ENCODE peak calls at places on chromosomes 2 and 18, in seven cellular contexts. One of them, this sample, is unnamed.
A peak's percentile ranks its signal among the peaks of the same experiment; 100 is the strongest.

GRCh38 chr2:240142256-240142775 is 1.9 kb upstream of the OTOS start:
- DNase-seq in dermis microvascular lymphatic vessel endothelial cell: no peak
- DNase-seq in naive thymus-derived CD8-positive, alpha-beta T cell: no peak
- DNase-seq in adrenal gland: no peak
- DNase-seq in cardiac septum: peak; percentile 29
- DNase-seq in left cardiac atrium: peak; percentile 15
- DNase-seq in psoas muscle: peak; percentile 39
- DNase-seq in this sample: no peak

GRCh38 chr18:79429785-79430281 is 34.1 kb downstream of the NFATC1 start:
- DNase-seq in dermis microvascular lymphatic vessel endothelial cell: no peak
- DNase-seq in naive thymus-derived CD8-positive, alpha-beta T cell: no peak
- DNase-seq in left cardiac atrium: no peak
- DNase-seq in psoas muscle: no peak
- DNase-seq in cardiac septum: no peak
- DNase-seq in adrenal gland: no peak
- DNase-seq in this sample: no peak

GRCh38 chr18:64678048-64678447 is 529.2 kb upstream of the LINC00305 start:
- DNase-seq in adrenal gland: no peak
- DNase-seq in naive thymus-derived CD8-positive, alpha-beta T cell: no peak
- DNase-seq in left cardiac atrium: no peak
- DNase-seq in psoas muscle: no peak
- DNase-seq in dermis microvascular lymphatic vessel endothelial cell: no peak
- DNase-seq in cardiac septum: no peak
- DNase-seq in this sample: no peak

GRCh38 chr2:48080534-48081316 is 174.4 kb upstream of the FBXO11 start:
- DNase-seq in naive thymus-derived CD8-positive, alpha-beta T cell: no peak
- DNase-seq in cardiac septum: no peak
- DNase-seq in left cardiac atrium: no peak
- DNase-seq in adrenal gland: peak; percentile 10
- DNase-seq in psoas muscle: no peak
- DNase-seq in dermis microvascular lymphatic vessel endothelial cell: no peak
- DNase-seq in this sample: peak; percentile 49

GRCh38 chr18:67132919-67133318 is 383.6 kb downstream of the DSEL start:
- DNase-seq in psoas muscle: no peak
- DNase-seq in naive thymus-derived CD8-positive, alpha-beta T cell: no peak
- DNase-seq in left cardiac atrium: no peak
- DNase-seq in cardiac septum: no peak
- DNase-seq in dermis microvascular lymphatic vessel endothelial cell: no peak
- DNase-seq in adrenal gland: no peak
- DNase-seq in this sample: no peak

GRCh38 chr2:226489765-226490164 is 309.9 kb downstream of the IRS1 start:
- DNase-seq in adrenal gland: no peak
- DNase-seq in dermis microvascular lymphatic vessel endothelial cell: no peak
- DNase-seq in cardiac septum: no peak
- DNase-seq in left cardiac atrium: no peak
- DNase-seq in naive thymus-derived CD8-positive, alpha-beta T cell: no peak
- DNase-seq in psoas muscle: no peak
- DNase-seq in this sample: no peak

GRCh38 chr2:3648652-3649177 is 9.3 kb upstream of the ALLC start:
- DNase-seq in cardiac septum: no peak
- DNase-seq in adrenal gland: no peak
- DNase-seq in left cardiac atrium: no peak
- DNase-seq in psoas muscle: no peak
- DNase-seq in naive thymus-derived CD8-positive, alpha-beta T cell: no peak
- DNase-seq in dermis microvascular lymphatic vessel endothelial cell: no peak
- DNase-seq in this sample: no peak

GRCh38 chr2:211132586-211132985 is 576.2 kb downstream of the CPS1 start:
- DNase-seq in adrenal gland: no peak
- DNase-seq in left cardiac atrium: no peak
- DNase-seq in psoas muscle: no peak
- DNase-seq in cardiac septum: no peak
- DNase-seq in dermis microvascular lymphatic vessel endothelial cell: no peak
- DNase-seq in naive thymus-derived CD8-positive, alpha-beta T cell: no peak
- DNase-seq in this sample: no peak

GRCh38 chr2:1621041-1621440 is 123.3 kb downstream of the PXDN start:
- DNase-seq in left cardiac atrium: no peak
- DNase-seq in dermis microvascular lymphatic vessel endothelial cell: no peak
- DNase-seq in psoas muscle: no peak
- DNase-seq in cardiac septum: peak; percentile 56
- DNase-seq in adrenal gland: no peak
- DNase-seq in naive thymus-derived CD8-positive, alpha-beta T cell: no peak
- DNase-seq in this sample: no peak

GRCh38 chr2:47119001-47119400 is 36.1 kb downstream of the STPG4 start:
- DNase-seq in left cardiac atrium: no peak
- DNase-seq in cardiac septum: no peak
- DNase-seq in naive thymus-derived CD8-positive, alpha-beta T cell: no peak
- DNase-seq in dermis microvascular lymphatic vessel endothelial cell: no peak
- DNase-seq in psoas muscle: no peak
- DNase-seq in adrenal gland: no peak
- DNase-seq in this sample: peak; percentile 37

GRCh38 chr2:135925571-135925970 is 49.3 kb upstream of the MCM6 start:
- DNase-seq in cardiac septum: no peak
- DNase-seq in naive thymus-derived CD8-positive, alpha-beta T cell: no peak
- DNase-seq in dermis microvascular lymphatic vessel endothelial cell: no peak
- DNase-seq in psoas muscle: no peak
- DNase-seq in adrenal gland: no peak
- DNase-seq in left cardiac atrium: no peak
- DNase-seq in this sample: no peak

GRCh38 chr2:224217962-224218347 is 178.9 kb upstream of the SERPINE2 start:
- DNase-seq in psoas muscle: no peak
- DNase-seq in dermis microvascular lymphatic vessel endothelial cell: no peak
- DNase-seq in naive thymus-derived CD8-positive, alpha-beta T cell: no peak
- DNase-seq in adrenal gland: peak; percentile 26
- DNase-seq in cardiac septum: no peak
- DNase-seq in left cardiac atrium: peak; percentile 31
- DNase-seq in this sample: no peak

GRCh38 chr2:212607080-212607479 is 68.5 kb upstream of the ERBB4 start:
- DNase-seq in psoas muscle: no peak
- DNase-seq in left cardiac atrium: no peak
- DNase-seq in cardiac septum: no peak
- DNase-seq in adrenal gland: no peak
- DNase-seq in dermis microvascular lymphatic vessel endothelial cell: no peak
- DNase-seq in naive thymus-derived CD8-positive, alpha-beta T cell: no peak
- DNase-seq in this sample: no peak

GRCh38 chr2:215793747-215794595 is 219.4 kb downstream of the MREG start:
- DNase-seq in left cardiac atrium: no peak
- DNase-seq in dermis microvascular lymphatic vessel endothelial cell: peak; percentile 30
- DNase-seq in cardiac septum: no peak
- DNase-seq in adrenal gland: peak; percentile 49
- DNase-seq in psoas muscle: no peak
- DNase-seq in naive thymus-derived CD8-positive, alpha-beta T cell: no peak
- DNase-seq in this sample: no peak

GRCh38 chr2:181850914-181851560 is 40.5 kb upstream of the ITPRID2 start:
- DNase-seq in psoas muscle: no peak
- DNase-seq in adrenal gland: no peak
- DNase-seq in left cardiac atrium: no peak
- DNase-seq in cardiac septum: no peak
- DNase-seq in dermis microvascular lymphatic vessel endothelial cell: no peak
- DNase-seq in naive thymus-derived CD8-positive, alpha-beta T cell: no peak
- DNase-seq in this sample: no peak

GRCh38 chr2:60215295-60215990 is 338.0 kb downstream of the BCL11A start:
- DNase-seq in adrenal gland: no peak
- DNase-seq in naive thymus-derived CD8-positive, alpha-beta T cell: no peak
- DNase-seq in dermis microvascular lymphatic vessel endothelial cell: no peak
- DNase-seq in psoas muscle: no peak
- DNase-seq in left cardiac atrium: no peak
- DNase-seq in cardiac septum: no peak
- DNase-seq in this sample: no peak

GRCh38 chr2:192328297-192328696 is 133.6 kb upstream of the TMEFF2 start:
- DNase-seq in left cardiac atrium: no peak
- DNase-seq in psoas muscle: no peak
- DNase-seq in dermis microvascular lymphatic vessel endothelial cell: no peak
- DNase-seq in adrenal gland: no peak
- DNase-seq in cardiac septum: no peak
- DNase-seq in naive thymus-derived CD8-positive, alpha-beta T cell: no peak
- DNase-seq in this sample: no peak

GRCh38 chr2:54402350-54402749 is 53.8 kb upstream of the SPTBN1 start:
- DNase-seq in cardiac septum: no peak
- DNase-seq in naive thymus-derived CD8-positive, alpha-beta T cell: no peak
- DNase-seq in left cardiac atrium: peak; percentile 67
- DNase-seq in dermis microvascular lymphatic vessel endothelial cell: no peak
- DNase-seq in psoas muscle: peak; percentile 64
- DNase-seq in adrenal gland: peak; percentile 83
- DNase-seq in this sample: no peak

GRCh38 chr18:11767935-11768334 is 78.9 kb downstream of the GNAL start:
- DNase-seq in naive thymus-derived CD8-positive, alpha-beta T cell: no peak
- DNase-seq in adrenal gland: no peak
- DNase-seq in psoas muscle: no peak
- DNase-seq in cardiac septum: no peak
- DNase-seq in dermis microvascular lymphatic vessel endothelial cell: no peak
- DNase-seq in left cardiac atrium: no peak
- DNase-seq in this sample: no peak

GRCh38 chr18:76496200-76496890 is 1.3 kb upstream of the ZNF516 start:
- DNase-seq in psoas muscle: peak; percentile 87
- DNase-seq in cardiac septum: no peak
- DNase-seq in adrenal gland: peak; percentile 76
- DNase-seq in dermis microvascular lymphatic vessel endothelial cell: no peak
- DNase-seq in left cardiac atrium: peak; percentile 80
- DNase-seq in naive thymus-derived CD8-positive, alpha-beta T cell: peak; percentile 41
- DNase-seq in this sample: peak; percentile 86

GRCh38 chr2:236177604-236177966 is 9.4 kb upstream of the GBX2 start:
- DNase-seq in cardiac septum: peak; percentile 47
- DNase-seq in psoas muscle: peak; percentile 80
- DNase-seq in naive thymus-derived CD8-positive, alpha-beta T cell: no peak
- DNase-seq in dermis microvascular lymphatic vessel endothelial cell: no peak
- DNase-seq in adrenal gland: peak; percentile 32
- DNase-seq in left cardiac atrium: peak; percentile 60
- DNase-seq in this sample: no peak

GRCh38 chr18:3595282-3596273 is 145.6 kb downstream of the TGIF1 start:
- DNase-seq in naive thymus-derived CD8-positive, alpha-beta T cell: no peak
- DNase-seq in adrenal gland: peak; percentile 82
- DNase-seq in cardiac septum: peak; percentile 76
- DNase-seq in dermis microvascular lymphatic vessel endothelial cell: peak; percentile 93
- DNase-seq in left cardiac atrium: no peak
- DNase-seq in psoas muscle: no peak
- DNase-seq in this sample: peak; percentile 80

This sample was measured in Karpas-422.